ENCODE peak calls at places on chromosomes 5 and 9, in four cellular contexts. K, S, Q and W are unnamed samples.
A peak's percentile ranks its signal among the peaks of the same experiment; 100 is the strongest.

GRCh38 chr5:6861667-6862066 is 148.4 kb downstream of the TENT4A start:
- DNase-seq in K (peak; percentile 5), S (no peak), Q (no peak), W (no peak)

GRCh38 chr9:6827370-6827949 is 69.7 kb downstream of the KDM4C start:
- DNase-seq in S (peak; percentile 38), K (peak; percentile 55), Q (no peak), W (no peak)

GRCh38 chr5:128773378-128773777 is 191.9 kb upstream of the SLC27A6 start:
- DNase-seq in Q (no peak), K (no peak), S (no peak), W (no peak)

GRCh38 chr5:32767948-32768427 is 56.9 kb downstream of the NPR3 start:
- DNase-seq in Q (no peak), K (peak; percentile 97), S (no peak), W (no peak)

GRCh38 chr5:133821311-133821741 is 147.1 kb downstream of the C5orf15 start:
- DNase-seq in S (no peak), Q (no peak), K (no peak), W (no peak)

GRCh38 chr5:53426878-53427277 is 53.6 kb upstream of the FST start:
- DNase-seq in S (no peak), Q (no peak), K (no peak), W (no peak)

GRCh38 chr9:121807069-121807917 is 155.9 kb downstream of the DAB2IP start:
- DNase-seq in Q (no peak), K (no peak), S (no peak), W (no peak)

GRCh38 chr5:181133610-181134231 is 2.8 kb upstream of the OR2V1 start:
- DNase-seq in Q (peak; percentile 74), S (no peak), K (peak; percentile 92), W (peak; percentile 53)

GRCh38 chr9:78363221-78363620 is 66.3 kb downstream of the PSAT1 start:
- DNase-seq in S (no peak), Q (no peak), K (peak; percentile 85), W (peak; percentile 64)

GRCh38 chr5:80569961-80570786 is at the start of gene ANKRD34B:
- DNase-seq in K (peak; percentile 36), S (peak; percentile 71), Q (peak; percentile 57), W (no peak)

GRCh38 chr9:842918-843468 is 1.5 kb downstream of the DMRT1 start:
- DNase-seq in K (no peak), S (no peak), Q (no peak), W (no peak)

GRCh38 chr5:137395011-137395755 is 103.9 kb downstream of the SPOCK1 start:
- DNase-seq in S (no peak), Q (no peak), K (peak; percentile 9), W (peak; percentile 52)

GRCh38 chr9:37715260-37715659 is 38.3 kb upstream of the TRMT10B start:
- DNase-seq in S (no peak), K (no peak), Q (no peak), W (no peak)

GRCh38 chr9:95189230-95190098 is 128.0 kb downstream of the FANCC start:
- DNase-seq in S (peak; percentile 8), Q (no peak), K (peak; percentile 59), W (no peak)